ENCODE peak calls at places on chromosome 14, in ten cellular contexts. One of them, this sample, is unnamed.

GRCh38 chr14:83561261-83561660 is 1968.7 kb upstream of the FLRT2 start:
- DNase-seq in lower leg skin: no peak
- DNase-seq in heart right ventricle: no peak
- DNase-seq in HFFc6: no peak
- DNase-seq in B cell: no peak
- DNase-seq in cardiac muscle cell: no peak
- DNase-seq in foreskin keratinocyte: no peak
- DNase-seq in upper lobe of right lung: peak
- DNase-seq in progenitor cell of endocrine pancreas: no peak
- DNase-seq in activated B cell treated with CpG ODN at 0.5 μM for 24 hours: no peak
- DNase-seq in this sample: no peak

GRCh38 chr14:85556263-85556662 is 26.3 kb downstream of the FLRT2 start:
- DNase-seq in heart right ventricle: no peak
- DNase-seq in lower leg skin: no peak
- DNase-seq in foreskin keratinocyte: peak
- DNase-seq in upper lobe of right lung: no peak
- DNase-seq in HFFc6: no peak
- DNase-seq in activated B cell treated with CpG ODN at 0.5 μM for 24 hours: no peak
- DNase-seq in B cell: no peak
- DNase-seq in progenitor cell of endocrine pancreas: no peak
- DNase-seq in cardiac muscle cell: no peak
- DNase-seq in this sample: no peak

GRCh38 chr14:90851327-90852036 is 35.3 kb upstream of the TTC7B start:
- DNase-seq in heart right ventricle: no peak
- DNase-seq in activated B cell treated with CpG ODN at 0.5 μM for 24 hours: no peak
- DNase-seq in cardiac muscle cell: no peak
- DNase-seq in lower leg skin: no peak
- DNase-seq in progenitor cell of endocrine pancreas: no peak
- DNase-seq in foreskin keratinocyte: peak
- DNase-seq in HFFc6: no peak
- DNase-seq in B cell: no peak
- DNase-seq in upper lobe of right lung: no peak
- DNase-seq in this sample: no peak

GRCh38 chr14:56121786-56122185 is 3.6 kb downstream of the PELI2 start:
- DNase-seq in activated B cell treated with CpG ODN at 0.5 μM for 24 hours: no peak
- DNase-seq in lower leg skin: no peak
- DNase-seq in B cell: no peak
- DNase-seq in foreskin keratinocyte: no peak
- DNase-seq in progenitor cell of endocrine pancreas: no peak
- DNase-seq in HFFc6: no peak
- DNase-seq in heart right ventricle: no peak
- DNase-seq in upper lobe of right lung: no peak
- DNase-seq in cardiac muscle cell: no peak
- DNase-seq in this sample: no peak

GRCh38 chr14:61475316-61475715 is 153.9 kb downstream of the PRKCH start:
- DNase-seq in foreskin keratinocyte: no peak
- DNase-seq in upper lobe of right lung: no peak
- DNase-seq in activated B cell treated with CpG ODN at 0.5 μM for 24 hours: no peak
- DNase-seq in cardiac muscle cell: peak
- DNase-seq in HFFc6: peak
- DNase-seq in heart right ventricle: peak
- DNase-seq in lower leg skin: no peak
- DNase-seq in B cell: no peak
- DNase-seq in progenitor cell of endocrine pancreas: no peak
- DNase-seq in this sample: no peak

GRCh38 chr14:90730367-90730766 is 85.9 kb downstream of the TTC7B start:
- DNase-seq in activated B cell treated with CpG ODN at 0.5 μM for 24 hours: no peak
- DNase-seq in foreskin keratinocyte: no peak
- DNase-seq in upper lobe of right lung: no peak
- DNase-seq in progenitor cell of endocrine pancreas: no peak
- DNase-seq in B cell: no peak
- DNase-seq in heart right ventricle: no peak
- DNase-seq in HFFc6: no peak
- DNase-seq in lower leg skin: no peak
- DNase-seq in cardiac muscle cell: no peak
- DNase-seq in this sample: no peak

GRCh38 chr14:77306406-77307098 is 14.1 kb downstream of the POMT2 start:
- DNase-seq in lower leg skin: no peak
- DNase-seq in upper lobe of right lung: no peak
- DNase-seq in cardiac muscle cell: no peak
- DNase-seq in HFFc6: peak
- DNase-seq in progenitor cell of endocrine pancreas: no peak
- DNase-seq in activated B cell treated with CpG ODN at 0.5 μM for 24 hours: no peak
- DNase-seq in foreskin keratinocyte: no peak
- DNase-seq in B cell: no peak
- DNase-seq in heart right ventricle: no peak
- DNase-seq in this sample: no peak

GRCh38 chr14:103123128-103123633 is at the start of gene TNFAIP2:
- DNase-seq in progenitor cell of endocrine pancreas: no peak
- DNase-seq in B cell: no peak
- DNase-seq in activated B cell treated with CpG ODN at 0.5 μM for 24 hours: no peak
- DNase-seq in upper lobe of right lung: peak
- DNase-seq in HFFc6: no peak
- DNase-seq in foreskin keratinocyte: no peak
- DNase-seq in heart right ventricle: peak
- DNase-seq in cardiac muscle cell: peak
- DNase-seq in lower leg skin: peak
- DNase-seq in this sample: peak

GRCh38 chr14:105020815-105021655 is at the start of gene CDCA4:
- DNase-seq in HFFc6: peak
- DNase-seq in progenitor cell of endocrine pancreas: peak
- DNase-seq in cardiac muscle cell: peak
- DNase-seq in foreskin keratinocyte: peak
- DNase-seq in upper lobe of right lung: peak
- DNase-seq in B cell: peak
- DNase-seq in lower leg skin: peak
- DNase-seq in activated B cell treated with CpG ODN at 0.5 μM for 24 hours: peak
- DNase-seq in heart right ventricle: peak
- DNase-seq in this sample: peak

GRCh38 chr14:105022276-105022670 is 1.4 kb upstream of the CDCA4 start:
- DNase-seq in lower leg skin: no peak
- DNase-seq in HFFc6: no peak
- DNase-seq in foreskin keratinocyte: no peak
- DNase-seq in cardiac muscle cell: no peak
- DNase-seq in activated B cell treated with CpG ODN at 0.5 μM for 24 hours: no peak
- DNase-seq in progenitor cell of endocrine pancreas: no peak
- DNase-seq in B cell: no peak
- DNase-seq in upper lobe of right lung: no peak
- DNase-seq in heart right ventricle: no peak
- DNase-seq in this sample: no peak

GRCh38 chr14:105023144-105023543 is 2.3 kb upstream of the CDCA4 start:
- DNase-seq in cardiac muscle cell: no peak
- DNase-seq in B cell: no peak
- DNase-seq in HFFc6: no peak
- DNase-seq in activated B cell treated with CpG ODN at 0.5 μM for 24 hours: no peak
- DNase-seq in heart right ventricle: no peak
- DNase-seq in lower leg skin: no peak
- DNase-seq in upper lobe of right lung: no peak
- DNase-seq in foreskin keratinocyte: peak
- DNase-seq in progenitor cell of endocrine pancreas: no peak
- DNase-seq in this sample: no peak

GRCh38 chr14:105019861-105020814 is 745 bp downstream of the CDCA4 start:
- DNase-seq in activated B cell treated with CpG ODN at 0.5 μM for 24 hours: no peak
- DNase-seq in progenitor cell of endocrine pancreas: peak
- DNase-seq in foreskin keratinocyte: no peak
- DNase-seq in lower leg skin: no peak
- DNase-seq in B cell: peak
- DNase-seq in HFFc6: no peak
- DNase-seq in upper lobe of right lung: peak
- DNase-seq in cardiac muscle cell: peak
- DNase-seq in heart right ventricle: no peak
- DNase-seq in this sample: peak

GRCh38 chr14:105021656-105022275 is 883 bp upstream of the CDCA4 start:
- DNase-seq in cardiac muscle cell: peak
- DNase-seq in activated B cell treated with CpG ODN at 0.5 μM for 24 hours: no peak
- DNase-seq in B cell: no peak
- DNase-seq in lower leg skin: no peak
- DNase-seq in progenitor cell of endocrine pancreas: peak
- DNase-seq in HFFc6: no peak
- DNase-seq in foreskin keratinocyte: peak
- DNase-seq in upper lobe of right lung: peak
- DNase-seq in heart right ventricle: no peak
- DNase-seq in this sample: no peak
- TF ChIP-seq CTCF in cardiac muscle cell: peak
- TF ChIP-seq CTCF in activated B cell treated with CpG ODN at 0.5 μM for 24 hours: no peak
- TF ChIP-seq CTCF in B cell: no peak
- TF ChIP-seq CTCF in lower leg skin: no peak
- TF ChIP-seq CTCF in progenitor cell of endocrine pancreas: peak
- TF ChIP-seq CTCF in HFFc6: peak
- TF ChIP-seq CTCF in foreskin keratinocyte: peak
- TF ChIP-seq CTCF in upper lobe of right lung: no peak
- TF ChIP-seq CTCF in heart right ventricle: no peak
- TF ChIP-seq CTCF in this sample: no peak

GRCh38 chr14:29169408-29169807 is 402.8 kb downstream of the FOXG1 start:
- DNase-seq in B cell: no peak
- DNase-seq in activated B cell treated with CpG ODN at 0.5 μM for 24 hours: no peak
- DNase-seq in upper lobe of right lung: no peak
- DNase-seq in heart right ventricle: no peak
- DNase-seq in HFFc6: no peak
- DNase-seq in cardiac muscle cell: no peak
- DNase-seq in progenitor cell of endocrine pancreas: no peak
- DNase-seq in lower leg skin: no peak
- DNase-seq in foreskin keratinocyte: no peak
- DNase-seq in this sample: no peak

GRCh38 chr14:29163109-29163508 is 396.5 kb downstream of the FOXG1 start:
- DNase-seq in activated B cell treated with CpG ODN at 0.5 μM for 24 hours: no peak
- DNase-seq in progenitor cell of endocrine pancreas: no peak
- DNase-seq in heart right ventricle: no peak
- DNase-seq in cardiac muscle cell: no peak
- DNase-seq in B cell: no peak
- DNase-seq in foreskin keratinocyte: no peak
- DNase-seq in lower leg skin: no peak
- DNase-seq in HFFc6: no peak
- DNase-seq in upper lobe of right lung: no peak
- DNase-seq in this sample: no peak

GRCh38 chr14:29166507-29166906 is 399.9 kb downstream of the FOXG1 start:
- DNase-seq in upper lobe of right lung: no peak
- DNase-seq in B cell: no peak
- DNase-seq in cardiac muscle cell: no peak
- DNase-seq in heart right ventricle: no peak
- DNase-seq in lower leg skin: no peak
- DNase-seq in foreskin keratinocyte: no peak
- DNase-seq in activated B cell treated with CpG ODN at 0.5 μM for 24 hours: no peak
- DNase-seq in HFFc6: no peak
- DNase-seq in progenitor cell of endocrine pancreas: no peak
- DNase-seq in this sample: no peak

GRCh38 chr14:29168149-29168548 is 401.6 kb downstream of the FOXG1 start:
- DNase-seq in lower leg skin: no peak
- DNase-seq in heart right ventricle: no peak
- DNase-seq in upper lobe of right lung: no peak
- DNase-seq in progenitor cell of endocrine pancreas: no peak
- DNase-seq in B cell: no peak
- DNase-seq in activated B cell treated with CpG ODN at 0.5 μM for 24 hours: no peak
- DNase-seq in cardiac muscle cell: no peak
- DNase-seq in foreskin keratinocyte: no peak
- DNase-seq in HFFc6: no peak
- DNase-seq in this sample: no peak
- TF ChIP-seq CTCF in lower leg skin: no peak
- TF ChIP-seq CTCF in heart right ventricle: no peak
- TF ChIP-seq CTCF in upper lobe of right lung: no peak
- TF ChIP-seq CTCF in progenitor cell of endocrine pancreas: no peak
- TF ChIP-seq CTCF in B cell: no peak
- TF ChIP-seq CTCF in activated B cell treated with CpG ODN at 0.5 μM for 24 hours: no peak
- TF ChIP-seq CTCF in cardiac muscle cell: no peak
- TF ChIP-seq CTCF in foreskin keratinocyte: no peak
- TF ChIP-seq CTCF in HFFc6: no peak
- TF ChIP-seq CTCF in this sample: no peak

DNA sequence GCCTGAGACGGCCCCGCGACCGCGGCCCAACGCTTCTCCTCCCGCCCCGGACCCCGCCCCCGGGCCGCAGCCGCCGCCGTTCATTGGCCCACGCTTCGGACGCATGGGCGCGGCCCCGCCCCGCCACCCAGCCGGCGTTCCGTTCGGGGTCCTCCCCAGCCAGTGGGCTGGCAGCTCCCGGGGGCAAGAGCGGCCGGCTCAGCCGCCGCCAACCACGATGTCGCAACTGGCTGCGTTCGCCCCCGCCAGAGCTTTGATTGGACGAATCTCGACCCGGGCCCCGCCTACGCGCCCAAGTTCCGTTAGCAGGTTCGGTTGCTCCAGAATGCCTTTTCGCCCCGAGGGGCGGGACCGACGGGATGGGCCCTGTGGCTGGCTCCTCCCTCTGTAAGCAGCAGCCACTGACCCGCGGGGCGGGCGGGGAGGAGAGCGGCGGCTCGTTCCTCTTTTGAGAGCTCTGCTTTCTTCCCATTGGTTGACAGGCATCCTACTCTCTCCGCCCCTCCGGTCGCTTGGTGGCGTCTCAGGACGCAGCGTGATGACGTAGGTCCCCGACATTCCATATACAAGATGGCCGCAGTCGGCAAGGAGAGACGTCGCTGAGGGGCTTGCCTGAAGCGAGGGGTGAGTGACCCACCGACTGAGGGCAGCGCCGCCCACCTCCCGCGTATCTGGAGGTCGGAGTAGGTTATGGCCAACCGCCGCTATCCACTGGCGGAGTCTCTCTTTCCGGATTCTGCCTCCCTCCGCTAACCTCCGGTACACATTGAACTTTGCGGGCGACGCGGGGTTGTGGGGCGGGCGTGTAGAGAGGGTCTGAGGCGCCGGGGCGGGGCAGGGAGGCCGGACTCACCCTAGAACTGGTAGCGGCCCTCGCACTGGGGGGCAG is at the start of the genes CCNK and SETD3:
- DNase-seq in heart right ventricle: peak
- DNase-seq in lower leg skin: peak
- DNase-seq in foreskin keratinocyte: peak
- DNase-seq in activated B cell treated with CpG ODN at 0.5 μM for 24 hours: peak
- DNase-seq in upper lobe of right lung: peak
- DNase-seq in progenitor cell of endocrine pancreas: peak
- DNase-seq in B cell: peak
- DNase-seq in HFFc6: peak
- DNase-seq in cardiac muscle cell: peak
- DNase-seq in this sample: peak
- TF ChIP-seq CTCF in heart right ventricle: no peak
- TF ChIP-seq CTCF in lower leg skin: no peak
- TF ChIP-seq CTCF in foreskin keratinocyte: no peak
- TF ChIP-seq CTCF in activated B cell treated with CpG ODN at 0.5 μM for 24 hours: no peak
- TF ChIP-seq CTCF in upper lobe of right lung: no peak
- TF ChIP-seq CTCF in progenitor cell of endocrine pancreas: no peak
- TF ChIP-seq CTCF in B cell: no peak
- TF ChIP-seq CTCF in HFFc6: no peak
- TF ChIP-seq CTCF in cardiac muscle cell: no peak
- TF ChIP-seq CTCF in this sample: no peak

DNA sequence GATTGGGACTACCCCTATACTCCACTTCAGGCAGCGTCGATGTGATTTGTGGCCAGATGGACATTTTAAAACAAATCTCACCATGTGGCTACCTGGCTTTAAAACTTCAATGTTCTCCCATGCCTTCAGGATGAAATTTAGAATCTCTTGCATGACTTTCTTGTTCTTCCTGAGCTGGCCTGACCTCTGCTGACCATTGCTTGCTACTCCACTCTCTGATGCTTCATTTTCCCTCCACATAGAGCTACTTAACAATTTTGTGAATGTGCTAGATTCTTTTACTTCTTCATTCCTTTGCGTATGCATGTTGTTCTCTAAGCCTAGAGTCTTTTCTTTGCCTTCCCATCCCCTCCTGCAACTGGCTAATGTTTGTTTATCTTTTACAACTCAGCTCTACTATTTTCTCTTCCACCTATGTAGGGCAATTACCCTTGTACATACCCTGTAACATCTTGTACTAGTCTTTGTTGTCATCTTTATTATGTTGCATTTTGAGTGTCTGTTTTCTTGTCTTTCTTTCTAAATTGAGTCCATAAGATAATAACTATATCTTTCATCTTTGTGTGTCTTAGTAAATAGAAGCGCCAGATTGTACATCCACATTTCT is 41.2 kb downstream of the YLPM1 start:
- DNase-seq in progenitor cell of endocrine pancreas: no peak
- DNase-seq in upper lobe of right lung: no peak
- DNase-seq in B cell: no peak
- DNase-seq in foreskin keratinocyte: peak
- DNase-seq in cardiac muscle cell: peak
- DNase-seq in HFFc6: peak
- DNase-seq in activated B cell treated with CpG ODN at 0.5 μM for 24 hours: no peak
- DNase-seq in heart right ventricle: no peak
- DNase-seq in lower leg skin: no peak
- DNase-seq in this sample: no peak
- TF ChIP-seq CTCF in progenitor cell of endocrine pancreas: peak
- TF ChIP-seq CTCF in upper lobe of right lung: peak
- TF ChIP-seq CTCF in B cell: peak
- TF ChIP-seq CTCF in foreskin keratinocyte: peak
- TF ChIP-seq CTCF in cardiac muscle cell: peak
- TF ChIP-seq CTCF in HFFc6: peak
- TF ChIP-seq CTCF in activated B cell treated with CpG ODN at 0.5 μM for 24 hours: no peak
- TF ChIP-seq CTCF in heart right ventricle: peak
- TF ChIP-seq CTCF in lower leg skin: no peak
- TF ChIP-seq CTCF in this sample: peak